ENCODE peak calls at places on chromosomes 4 and X, in nine cellular contexts. G is CD4-positive, alpha-beta memory T cell; B is cardiac fibroblast; O is cardiac muscle cell; W is AG04449; N is psoas muscle; Q is IMR-90; J is lower leg skin; P is SJSA1. A is an unnamed sample.

GRCh38 chr4:725368-726234 is 20.0 kb downstream of the PCGF3 start:
- DNase-seq in Q (no peak), N (no peak), G (no peak), O (no peak), P (no peak), J (no peak), B (no peak), W (no peak), A (no peak)

GRCh38 chr4:132838244-132838643 is 310.9 kb upstream of the PCDH10 start:
- DNase-seq in P (no peak), G (no peak), J (no peak), Q (no peak), B (no peak), N (no peak), O (no peak), W (no peak), A (no peak)

GRCh38 chrX:45385767-45386166 is 185.1 kb upstream of the DIPK2B start:
- DNase-seq in Q (peak), G (no peak), O (no peak), B (no peak), W (peak), P (no peak), N (no peak), J (no peak), A (no peak)

GRCh38 chr4:7025040-7025602 is 18.1 kb upstream of the TADA2B start:
- DNase-seq in O (no peak), W (no peak), Q (no peak), G (no peak), J (no peak), P (no peak), N (peak), B (no peak), A (no peak)

GRCh38 chrX:136692271-136692670 is 44.3 kb downstream of the CD40LG start:
- DNase-seq in Q (no peak), W (no peak), N (no peak), P (no peak), B (peak), J (no peak), G (no peak), O (peak), A (no peak)

GRCh38 chrX:153649178-153649914 is 2.3 kb downstream of the DUSP9 start:
- DNase-seq in G (peak), P (no peak), O (peak), J (no peak), Q (no peak), W (no peak), B (peak), N (peak), A (no peak)

GRCh38 chr4:95190751-95191436 is 357.9 kb downstream of the UNC5C start:
- DNase-seq in W (no peak), Q (no peak), B (no peak), P (no peak), N (no peak), J (no peak), O (no peak), G (no peak), A (no peak)

GRCh38 chrX:31228909-31229308 is 157.1 kb upstream of the FTHL17 start:
- DNase-seq in Q (peak), P (no peak), O (no peak), W (no peak), N (no peak), B (no peak), G (no peak), J (no peak), A (no peak)

GRCh38 chr4:146051724-146052396 is 113.2 kb upstream of the ZNF827 start:
- DNase-seq in P (peak), Q (peak), B (peak), N (no peak), J (no peak), G (no peak), W (peak), O (peak), A (no peak)

GRCh38 chr4:100880012-100880411 is 362.2 kb upstream of the EMCN start:
- DNase-seq in O (peak), N (no peak), J (no peak), B (peak), P (no peak), W (no peak), G (no peak), Q (no peak), A (no peak)

GRCh38 chr4:84379881-84380618 is 119.0 kb downstream of the NKX6-1 start:
- DNase-seq in P (no peak), W (no peak), B (peak), O (peak), G (no peak), N (no peak), Q (no peak), J (no peak), A (peak)

GRCh38 chr4:127145001-127145400 is 487.8 kb upstream of the INTU start:
- DNase-seq in P (no peak), B (no peak), J (no peak), Q (no peak), O (no peak), W (no peak), G (no peak), N (no peak), A (no peak)

GRCh38 chrX:47749185-47749967 is 87.3 kb upstream of the ZNF81 start:
- DNase-seq in O (peak), J (no peak), W (no peak), G (no peak), N (no peak), P (no peak), B (no peak), Q (peak), A (no peak)

GRCh38 chr4:113447061-113447460 is 314.5 kb downstream of the CAMK2D start:
- DNase-seq in P (peak), Q (no peak), W (no peak), G (no peak), J (no peak), O (no peak), N (no peak), B (no peak), A (no peak)

GRCh38 chr4:113445286-113445685 is 316.3 kb downstream of the CAMK2D start:
- DNase-seq in O (peak), P (peak), W (peak), B (peak), J (peak), G (no peak), Q (peak), N (peak), A (peak)

GRCh38 chr4:113449407-113449974 is 312.0 kb downstream of the CAMK2D start:
- DNase-seq in O (peak), Q (no peak), G (no peak), B (peak), J (no peak), P (no peak), N (no peak), W (no peak), A (no peak)

GRCh38 chr4:113446019-113446418 is 315.5 kb downstream of the CAMK2D start:
- DNase-seq in J (no peak), N (no peak), Q (peak), O (peak), W (no peak), G (no peak), P (peak), B (peak), A (peak)

GRCh38 chr4:113447695-113448265 is 313.8 kb downstream of the CAMK2D start:
- DNase-seq in W (no peak), Q (no peak), N (no peak), B (peak), J (no peak), O (no peak), P (no peak), G (no peak), A (no peak)
- H3K4me3 ChIP-seq in W (no peak), Q (no peak), N (no peak), B (no peak), J (no peak), O (no peak), P (no peak), G (no peak), A (no peak)

DNA sequence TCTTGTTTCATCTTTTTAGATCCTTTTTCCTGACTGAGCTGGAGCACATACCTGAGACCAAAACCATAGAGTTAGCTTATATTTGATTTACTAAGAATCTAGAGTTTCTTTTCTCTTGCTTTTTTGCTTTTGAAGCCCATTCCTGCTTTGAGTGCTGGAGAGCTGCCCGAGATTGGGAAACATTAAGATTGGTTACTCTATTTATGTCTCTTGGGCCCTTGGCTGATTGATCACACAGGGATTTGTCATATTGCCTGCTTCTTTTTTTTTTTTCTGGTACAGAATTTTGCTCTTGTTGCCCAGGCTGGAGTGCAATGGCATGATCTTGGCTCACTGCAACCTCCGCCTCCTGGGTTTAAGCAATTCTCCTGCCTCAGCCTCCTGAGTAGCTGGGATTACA is 73.9 kb downstream of the REPS2 start:
- DNase-seq in O (no peak), J (no peak), G (no peak), N (no peak), Q (no peak), B (no peak), P (no peak), W (no peak), A (no peak)
- H3K4me3 ChIP-seq in O (no peak), J (no peak), G (no peak), N (no peak), Q (no peak), B (no peak), P (no peak), W (no peak), A (no peak)

DNA sequence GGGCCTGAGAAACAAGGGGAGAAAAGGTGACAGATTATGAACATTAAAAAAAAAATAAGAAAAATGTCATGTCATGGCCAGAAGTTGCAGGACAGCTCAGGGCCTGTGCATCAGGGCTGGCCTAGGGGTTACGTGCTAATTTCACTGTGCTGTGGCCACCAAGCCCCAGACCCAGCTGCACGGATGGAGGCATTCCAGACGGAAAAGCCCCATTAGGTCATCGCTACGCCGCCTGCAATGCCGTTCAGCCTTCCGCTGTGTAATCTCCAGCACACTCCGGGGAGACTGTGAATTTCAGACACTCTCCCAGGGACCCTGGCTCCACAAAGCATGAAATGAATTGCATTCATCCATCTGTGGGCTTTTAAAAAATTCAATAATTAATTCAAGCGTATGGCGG is 9.2 kb upstream of the NSG1 start:
- DNase-seq in Q (no peak), O (peak), G (no peak), N (peak), P (no peak), B (no peak), W (no peak), J (no peak), A (no peak)
- H3K4me3 ChIP-seq in Q (no peak), O (no peak), G (no peak), N (no peak), P (no peak), B (no peak), W (no peak), J (no peak), A (no peak)

GRCh38 chr4:44422912-44423311 is 25.7 kb downstream of the KCTD8 start:
- DNase-seq in Q (no peak), P (no peak), N (no peak), W (no peak), J (no peak), G (no peak), B (no peak), O (no peak), A (no peak)
- H3K4me3 ChIP-seq in Q (no peak), P (no peak), N (no peak), W (no peak), J (no peak), G (no peak), B (no peak), O (no peak), A (no peak)

GRCh38 chr4:48905363-48906015 is 1.1 kb downstream of the OCIAD2 start:
- DNase-seq in G (no peak), P (no peak), N (no peak), J (no peak), W (no peak), O (peak), Q (peak), B (peak), A (peak)
- H3K4me3 ChIP-seq in G (peak), P (peak), N (peak), J (peak), W (peak), O (no peak), Q (no peak), B (peak), A (peak)

DNA sequence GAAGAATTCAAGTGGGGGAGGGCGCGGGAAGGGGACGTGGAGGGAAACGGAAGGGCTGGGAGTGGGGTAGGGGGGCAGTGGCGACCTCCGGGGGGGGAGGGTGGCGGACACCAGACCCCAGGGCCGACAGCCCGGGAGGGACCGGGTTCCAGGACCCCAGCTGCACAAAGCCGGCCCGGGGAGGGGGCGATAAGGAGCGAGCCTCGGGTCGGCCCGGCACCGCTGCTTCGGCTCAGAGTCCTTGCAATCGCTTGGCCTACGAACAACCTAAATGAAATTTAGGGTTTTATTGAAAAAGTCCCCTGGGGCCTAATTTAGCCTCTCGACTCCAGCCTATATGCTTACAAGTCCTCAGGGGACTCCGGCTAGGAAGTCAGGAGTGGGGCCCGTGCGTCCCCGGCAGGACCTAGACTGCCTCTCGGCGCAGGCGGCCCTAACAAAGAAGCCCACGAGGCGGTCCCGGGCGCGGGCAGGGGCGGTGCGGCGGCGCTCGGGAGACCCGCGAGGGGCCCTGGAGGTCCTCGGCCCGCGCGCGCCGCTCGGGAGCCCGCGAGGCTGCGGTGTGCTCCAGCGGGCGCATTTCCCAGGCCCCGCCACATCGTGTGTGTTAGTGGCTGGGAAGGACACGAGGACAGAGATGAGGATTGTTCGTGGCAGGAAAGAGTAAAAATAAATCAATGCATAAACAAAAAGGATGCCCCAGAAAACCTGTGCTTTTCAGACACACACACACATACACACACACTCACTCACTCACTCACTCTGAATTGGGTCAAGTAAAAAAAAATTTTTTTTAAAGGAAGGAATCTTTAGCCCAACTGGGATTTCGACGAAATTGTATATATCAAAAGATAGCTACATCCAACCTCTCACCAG is 70.0 kb downstream of the MGST2 start:
- DNase-seq in O (peak), W (no peak), G (no peak), B (peak), N (peak), J (no peak), Q (no peak), P (no peak), A (no peak)
- H3K4me3 ChIP-seq in O (peak), W (peak), G (no peak), B (peak), N (peak), J (peak), Q (peak), P (peak), A (peak)